ENCODE peak calls at places on chromosomes 7 and 10, in ten cellular contexts. R is kidney tubule cell, O is C1 segment of cervical spinal cord, V is cardiac fibroblast, T is AML-193, K is NCI-H2081, D is brain microvascular endothelial cell, X is NCI-H2171, N is T-helper 17 cell, G is fibroblast of the conjunctiva. Q is an unnamed sample.

GRCh38 chr7:100691676-100692577 is 2.1 kb downstream of the GIGYF1 start:
- DNase-seq in R (peak), O (peak), V (peak), T (peak), K (peak), D (peak), X (peak), N (peak), G (peak), Q (peak)

GRCh38 chr7:148701414-148701813 is 2.7 kb downstream of the CUL1 start:
- DNase-seq in R (peak), O (no peak), V (peak), T (no peak), K (no peak), D (no peak), X (no peak), N (no peak), G (no peak), Q (no peak)

GRCh38 chr7:45924283-45924682 is 3.2 kb upstream of the IGFBP3 start:
- DNase-seq in R (peak), O (no peak), V (peak), T (no peak), K (no peak), D (peak), X (no peak), N (no peak), G (no peak), Q (peak)

GRCh38 chr7:83355143-83355542 is 192.5 kb upstream of the PCLO start:
- DNase-seq in R (no peak), O (no peak), V (no peak), T (no peak), K (no peak), D (no peak), X (no peak), N (no peak), G (no peak), Q (no peak)

GRCh38 chr10:6013413-6014192 is 36.3 kb upstream of the IL15RA start:
- DNase-seq in R (no peak), O (no peak), V (no peak), T (no peak), K (no peak), D (no peak), X (no peak), N (no peak), G (no peak), Q (no peak)

GRCh38 chr10:76119515-76119914 is 688.1 kb downstream of the LRMDA start:
- DNase-seq in R (peak), O (no peak), V (peak), T (no peak), K (no peak), D (peak), X (no peak), N (no peak), G (peak), Q (no peak)

GRCh38 chr7:70215491-70215890 is 617.2 kb downstream of the AUTS2 start:
- DNase-seq in R (peak), O (no peak), V (peak), T (peak), K (no peak), D (no peak), X (no peak), N (no peak), G (peak), Q (no peak)

GRCh38 chr7:131327626-131328386 is at the start of gene MKLN1:
- DNase-seq in R (peak), O (peak), V (peak), T (peak), K (peak), D (peak), X (peak), N (peak), G (peak), Q (peak)

GRCh38 chr10:72379062-72379461 is 24.3 kb upstream of the DNAJB12 start:
- DNase-seq in R (no peak), O (no peak), V (no peak), T (no peak), K (no peak), D (no peak), X (no peak), N (no peak), G (no peak), Q (no peak)

GRCh38 chr10:77710759-77711682 is 73.4 kb upstream of the KCNMA1 start:
- DNase-seq in R (peak), O (peak), V (peak), T (peak), K (peak), D (peak), X (peak), N (peak), G (peak), Q (peak)

GRCh38 chr7:113831509-113831908 is 87.3 kb downstream of the PPP1R3A start:
- DNase-seq in R (peak), O (no peak), V (no peak), T (no peak), K (no peak), D (peak), X (no peak), N (no peak), G (no peak), Q (no peak)

GRCh38 chr7:69436944-69437343 is 161.3 kb upstream of the AUTS2 start:
- DNase-seq in R (no peak), O (no peak), V (no peak), T (no peak), K (no peak), D (no peak), X (no peak), N (no peak), G (no peak), Q (no peak)

GRCh38 chr7:39951943-39952194 is 1.8 kb downstream of the CDK13 start:
- DNase-seq in R (no peak), O (no peak), V (no peak), T (no peak), K (no peak), D (no peak), X (no peak), N (no peak), G (no peak), Q (no peak)